ENCODE peak calls at places on chromosomes 12 and 14, in nine cellular contexts. One of them, this sample, is unnamed.

GRCh38 chr14:99430491-99430890 is 50.2 kb downstream of the SETD3 start:
- DNase-seq in GM23338: peak; percentile 80
- DNase-seq in SK-N-SH: no peak
- DNase-seq in A549: peak; percentile 16
- DNase-seq in Panc1: no peak
- DNase-seq in K562: peak; percentile 31
- DNase-seq in GM12878: no peak
- DNase-seq in HepG2: no peak
- DNase-seq in HCT116: no peak
- DNase-seq in this sample: no peak

GRCh38 chr14:22973217-22974032 is 8.9 kb downstream of the AJUBA start:
- DNase-seq in HCT116: no peak
- DNase-seq in HepG2: peak; percentile 82
- DNase-seq in A549: peak; percentile 79
- DNase-seq in Panc1: no peak
- DNase-seq in K562: peak; percentile 53
- DNase-seq in GM23338: peak; percentile 77
- DNase-seq in GM12878: no peak
- DNase-seq in SK-N-SH: peak; percentile 67
- DNase-seq in this sample: peak; percentile 41

GRCh38 chr14:23175823-23176222 is 7.6 kb downstream of the SLC7A8 start:
- DNase-seq in SK-N-SH: no peak
- DNase-seq in K562: no peak
- DNase-seq in GM12878: no peak
- DNase-seq in GM23338: no peak
- DNase-seq in Panc1: no peak
- DNase-seq in HepG2: no peak
- DNase-seq in HCT116: no peak
- DNase-seq in A549: no peak
- DNase-seq in this sample: no peak

GRCh38 chr12:56190695-56191155 is 1.4 kb upstream of the SMARCC2 start:
- DNase-seq in HepG2: no peak
- DNase-seq in HCT116: no peak
- DNase-seq in Panc1: no peak
- DNase-seq in GM23338: peak; percentile 48
- DNase-seq in SK-N-SH: no peak
- DNase-seq in A549: peak; percentile 33
- DNase-seq in GM12878: no peak
- DNase-seq in K562: no peak
- DNase-seq in this sample: no peak

GRCh38 chr12:130775953-130776856 is 60.1 kb upstream of the RIMBP2 start:
- DNase-seq in HepG2: peak; percentile 97
- DNase-seq in SK-N-SH: no peak
- DNase-seq in Panc1: no peak
- DNase-seq in K562: peak; percentile 24
- DNase-seq in GM23338: peak; percentile 85
- DNase-seq in A549: peak; percentile 65
- DNase-seq in HCT116: peak; percentile 26
- DNase-seq in GM12878: no peak
- DNase-seq in this sample: no peak

GRCh38 chr12:122312926-122313325 is 46.6 kb upstream of the VPS33A start:
- DNase-seq in GM23338: no peak
- DNase-seq in HepG2: no peak
- DNase-seq in Panc1: no peak
- DNase-seq in K562: no peak
- DNase-seq in SK-N-SH: no peak
- DNase-seq in A549: no peak
- DNase-seq in GM12878: no peak
- DNase-seq in HCT116: no peak
- DNase-seq in this sample: no peak

GRCh38 chr14:90671835-90672234 is 144.4 kb downstream of the TTC7B start:
- DNase-seq in SK-N-SH: no peak
- DNase-seq in HCT116: no peak
- DNase-seq in GM23338: no peak
- DNase-seq in K562: no peak
- DNase-seq in GM12878: no peak
- DNase-seq in A549: no peak
- DNase-seq in HepG2: no peak
- DNase-seq in Panc1: no peak
- DNase-seq in this sample: no peak

GRCh38 chr14:91063119-91063518 is 2.7 kb upstream of the RPS6KA5 start:
- DNase-seq in GM12878: peak; percentile 60
- DNase-seq in HCT116: no peak
- DNase-seq in Panc1: no peak
- DNase-seq in K562: no peak
- DNase-seq in HepG2: peak; percentile 16
- DNase-seq in A549: peak; percentile 29
- DNase-seq in GM23338: no peak
- DNase-seq in SK-N-SH: no peak
- DNase-seq in this sample: peak; percentile 89

GRCh38 chr12:106941481-106942156 is 14.1 kb upstream of the TMEM263 start:
- DNase-seq in HepG2: peak; percentile 26
- DNase-seq in SK-N-SH: no peak
- DNase-seq in Panc1: no peak
- DNase-seq in HCT116: no peak
- DNase-seq in A549: no peak
- DNase-seq in GM23338: no peak
- DNase-seq in K562: peak; percentile 49
- DNase-seq in GM12878: no peak
- DNase-seq in this sample: no peak

GRCh38 chr12:106942775-106943174 is 12.9 kb upstream of the TMEM263 start:
- DNase-seq in K562: peak; percentile 61
- DNase-seq in HCT116: no peak
- DNase-seq in GM23338: no peak
- DNase-seq in Panc1: no peak
- DNase-seq in GM12878: no peak
- DNase-seq in HepG2: no peak
- DNase-seq in SK-N-SH: no peak
- DNase-seq in A549: no peak
- DNase-seq in this sample: no peak

GRCh38 chr12:106950591-106950990 is 5.1 kb upstream of the TMEM263 start:
- DNase-seq in GM23338: no peak
- DNase-seq in K562: no peak
- DNase-seq in Panc1: no peak
- DNase-seq in HCT116: no peak
- DNase-seq in A549: no peak
- DNase-seq in GM12878: no peak
- DNase-seq in HepG2: no peak
- DNase-seq in SK-N-SH: no peak
- DNase-seq in this sample: no peak

GRCh38 chr12:106945261-106945851 is 10.4 kb upstream of the TMEM263 start:
- DNase-seq in GM12878: no peak
- DNase-seq in A549: no peak
- DNase-seq in Panc1: no peak
- DNase-seq in HCT116: no peak
- DNase-seq in HepG2: no peak
- DNase-seq in GM23338: peak; percentile 59
- DNase-seq in K562: no peak
- DNase-seq in SK-N-SH: no peak
- DNase-seq in this sample: no peak
- TF ChIP-seq REST in GM12878: no peak
- TF ChIP-seq REST in A549: no peak
- TF ChIP-seq REST in Panc1: no peak
- TF ChIP-seq REST in HCT116: no peak
- TF ChIP-seq REST in HepG2: no peak
- TF ChIP-seq REST in GM23338: no peak
- TF ChIP-seq REST in K562: no peak
- TF ChIP-seq REST in SK-N-SH: no peak
- TF ChIP-seq REST in this sample: no peak

GRCh38 chr12:15600223-15600935 is 188.8 kb downstream of the EPS8 start:
- DNase-seq in A549: no peak
- DNase-seq in GM12878: no peak
- DNase-seq in Panc1: no peak
- DNase-seq in SK-N-SH: no peak
- DNase-seq in HCT116: no peak
- DNase-seq in K562: no peak
- DNase-seq in HepG2: no peak
- DNase-seq in GM23338: no peak
- DNase-seq in this sample: no peak

GRCh38 chr12:15599266-15600037 is 189.7 kb downstream of the EPS8 start:
- DNase-seq in Panc1: no peak
- DNase-seq in A549: peak; percentile 14
- DNase-seq in SK-N-SH: no peak
- DNase-seq in HepG2: no peak
- DNase-seq in GM23338: no peak
- DNase-seq in GM12878: no peak
- DNase-seq in K562: no peak
- DNase-seq in HCT116: no peak
- DNase-seq in this sample: no peak

GRCh38 chr12:15601210-15601800 is 187.9 kb downstream of the EPS8 start:
- DNase-seq in HepG2: no peak
- DNase-seq in Panc1: no peak
- DNase-seq in GM12878: no peak
- DNase-seq in SK-N-SH: no peak
- DNase-seq in GM23338: no peak
- DNase-seq in HCT116: no peak
- DNase-seq in K562: no peak
- DNase-seq in A549: peak; percentile 74
- DNase-seq in this sample: no peak

GRCh38 chr12:15603461-15604085 is 185.6 kb downstream of the EPS8 start:
- DNase-seq in HCT116: no peak
- DNase-seq in Panc1: no peak
- DNase-seq in A549: no peak
- DNase-seq in GM12878: no peak
- DNase-seq in GM23338: no peak
- DNase-seq in K562: no peak
- DNase-seq in HepG2: peak; percentile 13
- DNase-seq in SK-N-SH: no peak
- DNase-seq in this sample: no peak

DNA sequence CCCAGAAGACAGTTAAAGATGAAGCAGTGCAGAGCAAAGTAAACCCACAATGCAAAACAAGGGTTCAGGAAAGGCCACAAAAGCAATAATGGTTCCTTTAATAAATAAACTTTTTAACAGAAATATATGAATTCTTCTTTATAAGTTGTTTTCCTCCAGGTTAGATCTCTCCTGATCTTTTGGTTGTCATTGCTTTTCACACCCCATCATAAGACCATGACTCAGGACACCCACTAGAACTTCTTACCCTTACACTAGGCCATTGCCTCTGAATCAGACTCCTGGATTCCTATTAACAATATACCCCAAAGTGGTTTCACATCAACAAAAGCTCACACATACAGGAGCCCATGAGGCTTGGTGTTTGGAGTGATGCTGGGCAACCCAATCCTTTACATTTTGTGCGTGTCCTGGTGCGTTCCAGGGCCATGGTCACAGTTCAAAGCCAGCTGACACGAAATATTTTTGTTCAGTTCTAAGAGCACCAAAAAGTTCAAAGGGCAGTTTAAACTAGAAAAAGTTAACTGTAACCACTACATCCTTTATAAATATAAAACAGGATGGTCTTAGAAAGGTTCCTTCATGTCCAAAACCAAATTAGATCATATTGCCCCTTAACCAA is 187.0 kb downstream of the EPS8 start:
- DNase-seq in K562: no peak
- DNase-seq in A549: no peak
- DNase-seq in HepG2: peak; percentile 39
- DNase-seq in HCT116: no peak
- DNase-seq in SK-N-SH: no peak
- DNase-seq in Panc1: no peak
- DNase-seq in GM12878: no peak
- DNase-seq in GM23338: no peak
- DNase-seq in this sample: no peak
- TF ChIP-seq REST in K562: no peak
- TF ChIP-seq REST in A549: no peak
- TF ChIP-seq REST in HepG2: no peak
- TF ChIP-seq REST in HCT116: no peak
- TF ChIP-seq REST in SK-N-SH: no peak
- TF ChIP-seq REST in Panc1: no peak
- TF ChIP-seq REST in GM12878: no peak
- TF ChIP-seq REST in GM23338: no peak
- TF ChIP-seq REST in this sample: no peak

GRCh38 chr14:45057349-45057748 is 26.6 kb upstream of the PRPF39 start:
- DNase-seq in GM23338: no peak
- DNase-seq in SK-N-SH: no peak
- DNase-seq in A549: no peak
- DNase-seq in GM12878: no peak
- DNase-seq in HCT116: no peak
- DNase-seq in HepG2: no peak
- DNase-seq in Panc1: no peak
- DNase-seq in K562: no peak
- DNase-seq in this sample: no peak

GRCh38 chr14:45048385-45048784 is 35.5 kb upstream of the PRPF39 start:
- DNase-seq in A549: no peak
- DNase-seq in Panc1: no peak
- DNase-seq in SK-N-SH: no peak
- DNase-seq in HCT116: no peak
- DNase-seq in GM12878: no peak
- DNase-seq in HepG2: no peak
- DNase-seq in GM23338: no peak
- DNase-seq in K562: no peak
- DNase-seq in this sample: no peak

GRCh38 chr14:45051180-45051579 is 32.7 kb upstream of the PRPF39 start:
- DNase-seq in HepG2: no peak
- DNase-seq in A549: no peak
- DNase-seq in HCT116: no peak
- DNase-seq in SK-N-SH: no peak
- DNase-seq in GM12878: no peak
- DNase-seq in Panc1: no peak
- DNase-seq in K562: no peak
- DNase-seq in GM23338: no peak
- DNase-seq in this sample: no peak

DNA sequence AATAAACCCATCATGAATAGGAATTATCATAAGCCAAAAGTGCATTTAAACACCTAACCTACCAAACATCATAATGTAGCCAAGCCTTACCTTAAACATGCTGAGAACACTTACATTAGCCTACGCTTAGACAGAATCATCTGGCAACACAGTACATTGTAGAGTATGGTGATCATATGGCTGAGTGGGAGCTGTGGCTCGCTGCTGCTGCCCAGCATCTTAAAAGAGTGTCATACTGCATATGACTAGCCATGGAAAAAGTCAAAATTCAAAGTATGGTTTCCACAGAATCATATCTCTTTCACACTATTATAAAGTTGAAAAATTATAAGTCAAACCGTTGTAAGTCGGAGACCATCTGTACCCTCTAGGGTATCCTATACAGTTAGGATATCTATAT is 32.0 kb upstream of the PRPF39 start:
- DNase-seq in K562: no peak
- DNase-seq in GM12878: no peak
- DNase-seq in HCT116: no peak
- DNase-seq in GM23338: no peak
- DNase-seq in A549: no peak
- DNase-seq in Panc1: no peak
- DNase-seq in HepG2: no peak
- DNase-seq in SK-N-SH: no peak
- DNase-seq in this sample: no peak
- TF ChIP-seq REST in K562: no peak
- TF ChIP-seq REST in GM12878: no peak
- TF ChIP-seq REST in HCT116: no peak
- TF ChIP-seq REST in GM23338: no peak
- TF ChIP-seq REST in A549: no peak
- TF ChIP-seq REST in Panc1: no peak
- TF ChIP-seq REST in HepG2: no peak
- TF ChIP-seq REST in SK-N-SH: no peak
- TF ChIP-seq REST in this sample: no peak

DNA sequence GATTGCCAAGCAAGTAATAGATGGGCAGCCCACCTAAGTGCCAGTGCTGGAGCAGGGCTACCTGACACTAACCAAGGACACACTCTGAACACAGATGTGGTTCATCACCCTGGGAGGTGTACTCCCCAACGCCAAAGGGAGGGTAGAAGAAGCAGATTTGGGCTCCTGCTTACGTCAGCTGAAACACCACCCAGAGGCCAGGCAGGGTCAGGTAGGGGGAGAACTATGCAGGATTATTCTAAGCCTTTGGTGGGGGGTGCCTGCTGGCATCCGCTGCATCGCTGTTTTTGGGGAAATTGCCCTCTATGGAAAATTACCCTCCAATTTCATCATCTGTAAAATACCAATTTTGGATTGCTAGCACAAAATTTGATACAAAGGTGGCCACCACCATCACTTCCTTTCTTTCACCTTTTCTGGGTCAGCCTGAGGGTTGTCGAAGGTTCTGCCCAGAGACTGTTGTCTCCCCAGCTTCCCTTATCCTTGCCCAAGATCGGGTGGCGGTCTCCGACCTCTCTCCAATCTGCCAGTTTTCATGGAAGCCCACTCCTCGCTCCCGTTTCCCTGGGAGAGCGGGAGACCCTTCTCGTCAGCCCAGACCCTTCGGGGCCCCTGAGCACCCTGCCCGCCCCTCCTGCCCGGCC is 535 bp downstream of the BIN2 start:
- DNase-seq in Panc1: no peak
- DNase-seq in HCT116: no peak
- DNase-seq in GM12878: no peak
- DNase-seq in HepG2: no peak
- DNase-seq in A549: no peak
- DNase-seq in SK-N-SH: no peak
- DNase-seq in K562: no peak
- DNase-seq in GM23338: no peak
- DNase-seq in this sample: no peak
- TF ChIP-seq REST in Panc1: no peak
- TF ChIP-seq REST in HCT116: no peak
- TF ChIP-seq REST in GM12878: no peak
- TF ChIP-seq REST in HepG2: no peak
- TF ChIP-seq REST in A549: no peak
- TF ChIP-seq REST in SK-N-SH: no peak
- TF ChIP-seq REST in K562: no peak
- TF ChIP-seq REST in GM23338: no peak
- TF ChIP-seq REST in this sample: no peak

This sample was measured in HL-60.